ENCODE peak calls at places on chromosome 16, in five cellular contexts. A is K562, J is sigmoid colon, I is stomach, B is GM23338. G is an unnamed sample.

GRCh38 chr16:27258241-27258734 is 10.3 kb downstream of the NSMCE1 start:
- DNase-seq in A (no peak), J (no peak), I (no peak), B (no peak), G (no peak)

GRCh38 chr16:25264599-25264998 is 7.0 kb upstream of the ZKSCAN2 start:
- DNase-seq in A (peak; percentile 37), J (no peak), I (no peak), B (peak; percentile 20), G (no peak)

GRCh38 chr16:19304670-19305240 is 19.2 kb downstream of the CLEC19A start:
- DNase-seq in A (no peak), J (no peak), I (no peak), B (peak; percentile 13), G (no peak)

GRCh38 chr16:79595261-79595660 is 5.3 kb downstream of the MAF start:
- DNase-seq in A (no peak), J (no peak), I (no peak), B (no peak), G (no peak)

GRCh38 chr16:53892155-53892554 is 188.2 kb downstream of the FTO start:
- DNase-seq in A (peak; percentile 42), J (no peak), I (peak; percentile 53), B (peak; percentile 74), G (no peak)

GRCh38 chr16:84986102-84986501 is 25.2 kb downstream of the ZDHHC7 start:
- DNase-seq in A (no peak), J (no peak), I (peak; percentile 45), B (no peak), G (no peak)

GRCh38 chr16:5350118-5350517 is 252.5 kb upstream of the EEF2KMT start:
- DNase-seq in A (no peak), J (no peak), I (no peak), B (peak; percentile 60), G (no peak)

GRCh38 chr16:78004501-78004900 is 17.8 kb upstream of the CLEC3A start:
- DNase-seq in A (no peak), J (no peak), I (no peak), B (no peak), G (no peak)

GRCh38 chr16:2526135-2526534 is 5.1 kb downstream of the CEMP1 start:
- DNase-seq in A (no peak), J (no peak), I (no peak), B (no peak), G (peak; percentile 74)

GRCh38 chr16:56671706-56672105 is 2.1 kb downstream of the MT1H start:
- DNase-seq in A (no peak), J (no peak), I (no peak), B (no peak), G (no peak)

GRCh38 chr16:88999457-89000206 is 22.6 kb upstream of the CBFA2T3 start:
- DNase-seq in A (peak; percentile 79), J (no peak), I (no peak), B (peak; percentile 84), G (no peak)

GRCh38 chr16:23254338-23254737 is 47.8 kb upstream of the SCNN1B start:
- DNase-seq in A (no peak), J (no peak), I (no peak), B (peak; percentile 14), G (no peak)

GRCh38 chr16:14132696-14133048 is 61.6 kb downstream of the MRTFB start:
- DNase-seq in A (no peak), J (no peak), I (no peak), B (no peak), G (no peak)

GRCh38 chr16:56643080-56643778 is 4.8 kb downstream of the MT1A start:
- DNase-seq in A (peak; percentile 82), J (peak; percentile 82), I (peak; percentile 89), B (peak; percentile 79), G (peak; percentile 92)

GRCh38 chr16:67934306-67935095 is 2.1 kb downstream of the PSMB10 start:
- DNase-seq in A (peak; percentile 44), J (no peak), I (no peak), B (no peak), G (peak; percentile 84)
- H3K4me3 ChIP-seq in A (peak overlapping the region; percentile 85), J (peak overlapping the region; percentile 85), I (peak overlapping the region; percentile 75), B (peak overlapping the region; percentile 98), G (no peak overlapping the region)

DNA sequence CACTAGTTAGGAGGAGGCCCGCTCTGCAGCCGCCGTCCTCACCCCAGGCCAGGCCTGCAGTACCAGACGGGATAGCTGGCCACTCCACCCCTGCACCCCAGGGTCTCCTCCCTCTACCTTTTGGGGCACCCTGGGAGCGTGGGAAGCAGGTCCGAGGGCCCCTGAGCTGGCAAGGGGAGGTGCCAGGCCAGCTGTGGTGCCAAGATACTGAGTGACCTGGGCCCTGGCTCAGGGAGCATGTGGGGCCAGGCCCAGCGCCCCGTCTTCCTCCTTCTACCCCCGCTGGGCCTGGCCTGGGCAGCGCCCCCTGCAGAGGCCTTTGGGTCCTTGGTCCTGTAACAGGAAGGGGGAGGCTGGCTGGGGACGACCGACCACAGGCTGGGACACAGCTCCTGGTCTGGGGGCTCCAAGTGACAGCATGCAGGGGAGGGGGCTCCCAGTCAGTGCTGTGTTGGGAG is 13.0 kb downstream of the PAM16 start:
- DNase-seq in A (no peak), J (no peak), I (no peak), B (no peak), G (no peak)
- TF ChIP-seq POLR2AphosphoS5 in A (peak; percentile 19), J (no peak), I (no peak), B (no peak), G (peak; percentile 44)

GRCh38 chr16:17298238-17298637 is 172.5 kb downstream of the XYLT1 start:
- DNase-seq in A (no peak), J (no peak), I (no peak), B (no peak), G (no peak)

GRCh38 chr16:17294856-17295255 is 175.9 kb downstream of the XYLT1 start:
- DNase-seq in A (no peak), J (no peak), I (no peak), B (no peak), G (no peak)

GRCh38 chr16:17295948-17296347 is 174.8 kb downstream of the XYLT1 start:
- DNase-seq in A (no peak), J (no peak), I (no peak), B (no peak), G (no peak)

GRCh38 chr16:17293813-17294558 is 176.8 kb downstream of the XYLT1 start:
- DNase-seq in A (no peak), J (no peak), I (no peak), B (no peak), G (no peak)

DNA sequence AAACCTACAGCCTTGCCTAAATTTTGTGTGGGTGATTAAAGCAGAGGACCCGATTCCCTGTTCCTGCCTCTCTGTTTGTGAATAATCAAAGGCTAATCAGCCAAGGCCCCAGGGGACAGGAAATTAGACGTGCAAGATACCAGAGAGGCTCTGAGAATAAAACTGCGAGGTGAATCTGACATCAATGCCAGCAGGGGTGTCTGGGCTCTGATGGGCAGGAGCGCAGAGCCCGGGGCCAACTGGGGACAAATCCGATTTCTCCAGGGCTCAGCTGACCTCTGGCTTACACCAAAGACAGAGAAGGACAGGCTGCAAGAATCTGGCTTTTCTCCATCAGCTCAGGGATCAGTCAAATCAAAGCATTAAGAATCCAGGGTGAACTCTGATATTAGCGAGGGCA is 174.3 kb downstream of the XYLT1 start:
- DNase-seq in A (no peak), J (no peak), I (no peak), B (no peak), G (no peak)
- H3K4me1 ChIP-seq in A (no peaks in the 10 kb centered on the region), J (peaks cover 4% of the 10 kb centered on the region), I (peaks cover 4% of the 10 kb centered on the region), B (peaks cover 28% of the 10 kb centered on the region), G (peaks cover 10% of the 10 kb centered on the region)

DNA sequence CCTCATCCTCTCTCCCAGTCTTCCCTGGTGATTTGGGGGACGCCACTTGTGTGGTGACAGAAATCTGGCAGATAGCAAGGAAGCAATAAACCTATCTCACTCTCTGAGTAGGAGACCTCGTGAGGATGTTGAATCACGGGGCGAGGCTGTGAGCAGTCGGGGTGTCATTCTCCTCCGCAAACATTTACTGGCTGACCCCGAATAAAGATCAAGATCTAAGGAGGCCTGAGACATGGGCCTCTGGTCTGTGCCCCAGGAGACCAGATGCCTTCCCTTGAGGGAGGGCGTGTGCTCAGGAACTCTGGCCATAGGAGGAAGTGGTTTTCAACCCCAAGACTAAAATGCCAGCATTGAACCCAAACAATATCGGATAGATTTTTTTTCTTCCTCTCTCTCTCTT is 53.1 kb downstream of the FOXL1 start:
- DNase-seq in A (no peak), J (no peak), I (no peak), B (no peak), G (no peak)
- H3K4me3 ChIP-seq in A (no peak overlapping the region), J (no peak overlapping the region), I (no peak overlapping the region), B (no peak overlapping the region), G (no peak overlapping the region)

DNA sequence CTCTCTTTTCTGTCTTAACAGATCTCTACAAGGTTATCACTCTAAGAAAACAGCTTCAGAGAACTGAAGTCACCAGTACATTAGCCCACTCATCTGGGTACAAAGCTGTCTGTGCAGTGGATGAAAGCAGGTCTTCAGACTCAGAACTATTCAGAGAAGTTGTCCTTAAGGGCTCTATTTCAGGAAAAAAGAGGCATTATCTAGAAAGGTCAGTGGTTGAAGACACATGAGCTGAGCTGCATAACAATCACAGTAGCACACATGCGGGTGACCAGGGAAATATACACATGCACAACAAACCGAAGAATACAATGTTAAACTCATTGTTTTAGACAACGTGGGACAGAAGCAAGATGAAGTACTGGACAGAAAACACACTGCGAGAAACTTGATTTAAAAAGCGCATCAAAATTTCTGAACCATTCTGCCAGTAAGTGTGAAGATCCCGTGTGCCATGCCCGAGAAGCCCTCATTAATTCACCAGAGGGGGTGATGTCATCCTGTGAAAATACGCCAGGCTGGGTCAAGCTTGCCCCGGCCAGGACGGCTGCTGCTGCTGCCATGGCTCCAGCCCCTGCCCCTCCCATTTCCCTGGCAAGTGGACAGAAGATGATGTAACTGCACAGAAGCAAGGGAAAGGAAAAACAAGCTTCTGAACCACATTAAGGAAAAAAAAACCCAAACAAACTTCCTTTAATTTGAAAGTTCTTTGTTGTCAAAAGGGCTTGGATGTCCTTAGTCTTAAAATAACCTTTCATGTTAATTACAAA is 10.1 kb downstream of the DYNC1LI2 start:
- DNase-seq in A (peak; percentile 49), J (peak; percentile 96), I (peak; percentile 91), B (no peak), G (no peak)
- TF ChIP-seq POLR2AphosphoS5 in A (no peak), J (peak; percentile 67), I (peak; percentile 26), B (no peak), G (peak; percentile 72)

G was measured in spleen.